ENCODE peak calls at places on chromosomes 16 and 17, in seven cellular contexts. T is tibial nerve, N is stomach, A is IMR-90, I is prostate gland, V is transverse colon, X is sigmoid colon. H is an unnamed sample.
A peak's percentile ranks its signal among the peaks of the same experiment; 100 is the strongest.

GRCh38 chr17:22514315-22514714 is 822.0 kb downstream of the KCNJ18 start:
- DNase-seq in T (no peak), N (no peak), A (no peak), I (no peak), V (no peak), X (no peak), H (no peak)

GRCh38 chr16:10578474-10579316 is 1.7 kb downstream of the EMP2 start:
- DNase-seq in T (no peak), N (peak; percentile 39), A (no peak), I (peak; percentile 56), V (peak; percentile 68), X (no peak), H (peak; percentile 26)

GRCh38 chr16:18945233-18945632 is 19.0 kb upstream of the SMG1 start:
- DNase-seq in T (no peak), N (no peak), A (no peak), I (no peak), V (no peak), X (no peak), H (no peak)

GRCh38 chr16:67884684-67885083 is at the start of gene NRN1L:
- DNase-seq in T (peak; percentile 89), N (peak; percentile 89), A (peak; percentile 89), I (peak; percentile 93), V (peak; percentile 83), X (peak; percentile 98), H (peak; percentile 96)

GRCh38 chr17:19958023-19958422 is 19.6 kb downstream of the AKAP10 start:
- DNase-seq in T (no peak), N (no peak), A (peak; percentile 96), I (no peak), V (no peak), X (no peak), H (no peak)

GRCh38 chr17:35740997-35741931 is 9.8 kb downstream of the RASL10B start:
- DNase-seq in T (no peak), N (no peak), A (no peak), I (no peak), V (no peak), X (peak; percentile 62), H (peak; percentile 38)

GRCh38 chr16:72645526-72645925 is 402.4 kb downstream of the ZFHX3 start:
- DNase-seq in T (no peak), N (no peak), A (no peak), I (no peak), V (no peak), X (no peak), H (no peak)

GRCh38 chr17:43211123-43211479 is 574 bp upstream of the TMEM106A start:
- DNase-seq in T (no peak), N (no peak), A (no peak), I (no peak), V (no peak), X (no peak), H (no peak)

GRCh38 chr17:8029121-8029520 is 9.7 kb upstream of the ALOX15B start:
- DNase-seq in T (no peak), N (no peak), A (peak; percentile 20), I (no peak), V (no peak), X (peak; percentile 10), H (no peak)

GRCh38 chr17:39980402-39981206 is at the start of gene PSMD3:
- DNase-seq in T (peak; percentile 98), N (peak; percentile 99), A (peak; percentile 100), I (peak; percentile 100), V (peak; percentile 99), X (peak; percentile 99), H (peak; percentile 99)
- TF ChIP-seq POLR2A in T (peak; percentile 89), N (no peak), A (peak; percentile 89), I (peak; percentile 87), V (peak; percentile 93), X (peak; percentile 90), H (peak; percentile 93)

GRCh38 chr17:32161506-32162365 is 19.4 kb downstream of the RHOT1 start:
- DNase-seq in T (no peak), N (no peak), A (peak; percentile 93), I (no peak), V (peak; percentile 13), X (no peak), H (no peak)
- H3K27ac ChIP-seq in T (no peak overlapping the region), N (no peak overlapping the region), A (peak overlapping the region; percentile 50), I (no peak overlapping the region), V (no peak overlapping the region), X (no peak overlapping the region), H (no peak overlapping the region)

GRCh38 chr16:82736161-82736697 is 109.5 kb downstream of the CDH13 start:
- DNase-seq in T (no peak), N (no peak), A (no peak), I (no peak), V (no peak), X (no peak), H (no peak)
- H3K4me3 ChIP-seq in T (no peak overlapping the region), N (no peak overlapping the region), A (no peak overlapping the region), I (no peak overlapping the region), V (no peak overlapping the region), X (no peak overlapping the region), H (no peak overlapping the region)

GRCh38 chr16:25080420-25081131 is 31.0 kb upstream of the LCMT1 start:
- DNase-seq in T (no peak), N (no peak), A (no peak), I (no peak), V (no peak), X (no peak), H (no peak)

GRCh38 chr16:25089346-25089745 is 22.2 kb upstream of the LCMT1 start:
- DNase-seq in T (no peak), N (no peak), A (no peak), I (no peak), V (peak; percentile 81), X (no peak), H (no peak)

GRCh38 chr16:25079637-25080375 is 31.7 kb upstream of the LCMT1 start:
- DNase-seq in T (no peak), N (no peak), A (no peak), I (no peak), V (no peak), X (no peak), H (no peak)

GRCh38 chr16:25081702-25082101 is 29.8 kb upstream of the LCMT1 start:
- DNase-seq in T (no peak), N (no peak), A (no peak), I (no peak), V (no peak), X (no peak), H (no peak)

DNA sequence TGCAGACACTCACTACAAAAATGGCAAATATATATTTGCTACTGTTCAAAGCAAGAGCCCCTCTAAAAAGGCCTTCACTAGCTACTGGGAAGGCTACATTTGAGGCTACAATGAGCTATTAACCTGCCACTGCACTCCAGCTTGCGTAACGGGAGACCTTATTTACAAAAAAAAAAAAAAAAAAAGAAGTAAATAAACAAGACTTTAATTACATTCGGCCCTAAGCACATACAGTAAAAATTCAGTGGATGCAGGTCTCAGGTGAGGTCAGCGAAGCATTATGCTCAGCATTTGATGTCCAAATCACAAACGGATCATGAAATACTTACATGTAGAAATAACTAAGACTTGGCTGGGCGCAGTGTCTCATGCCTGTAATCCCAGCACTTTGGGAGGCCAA is 26.7 kb upstream of the LCMT1 start:
- DNase-seq in T (no peak), N (no peak), A (no peak), I (no peak), V (no peak), X (no peak), H (no peak)
- TF ChIP-seq POLR2A in T (no peak), N (no peak), A (no peak), I (no peak), V (no peak), X (no peak), H (no peak)

GRCh38 chr17:48561894-48562810 is 16.0 kb downstream of the HOXB4 start:
- DNase-seq in T (no peak), N (no peak), A (peak; percentile 68), I (no peak), V (no peak), X (no peak), H (no peak)
- H3K27ac ChIP-seq in T (no peak overlapping the region), N (peak overlapping the region; percentile 95), A (peak overlapping the region; percentile 93), I (no peak overlapping the region), V (peak overlapping the region; percentile 94), X (peak overlapping the region; percentile 95), H (no peak overlapping the region)

DNA sequence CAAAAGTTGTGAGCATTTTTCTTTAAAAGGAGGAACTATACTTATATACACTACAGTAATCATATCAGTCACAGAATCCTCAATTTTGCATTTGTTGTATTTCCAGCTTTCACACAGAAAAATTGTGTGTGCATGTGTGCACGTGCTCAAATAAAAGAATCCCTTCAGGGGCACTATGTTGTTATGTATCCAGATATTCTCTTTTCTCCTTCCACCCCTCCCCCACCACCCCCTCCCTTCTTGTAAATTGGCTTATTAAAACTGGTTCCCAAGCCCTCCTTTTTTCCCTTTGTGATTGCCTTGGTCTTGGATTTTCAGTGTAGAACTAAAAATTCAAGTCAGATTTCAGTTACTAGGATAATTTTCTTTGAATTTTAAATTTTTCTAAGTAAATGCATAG is 86.4 kb downstream of the WNT3 start:
- DNase-seq in T (no peak), N (no peak), A (no peak), I (no peak), V (no peak), X (no peak), H (no peak)
- H3K4me3 ChIP-seq in T (no peak overlapping the region), N (no peak overlapping the region), A (no peak overlapping the region), I (no peak overlapping the region), V (no peak overlapping the region), X (no peak overlapping the region), H (no peak overlapping the region)

DNA sequence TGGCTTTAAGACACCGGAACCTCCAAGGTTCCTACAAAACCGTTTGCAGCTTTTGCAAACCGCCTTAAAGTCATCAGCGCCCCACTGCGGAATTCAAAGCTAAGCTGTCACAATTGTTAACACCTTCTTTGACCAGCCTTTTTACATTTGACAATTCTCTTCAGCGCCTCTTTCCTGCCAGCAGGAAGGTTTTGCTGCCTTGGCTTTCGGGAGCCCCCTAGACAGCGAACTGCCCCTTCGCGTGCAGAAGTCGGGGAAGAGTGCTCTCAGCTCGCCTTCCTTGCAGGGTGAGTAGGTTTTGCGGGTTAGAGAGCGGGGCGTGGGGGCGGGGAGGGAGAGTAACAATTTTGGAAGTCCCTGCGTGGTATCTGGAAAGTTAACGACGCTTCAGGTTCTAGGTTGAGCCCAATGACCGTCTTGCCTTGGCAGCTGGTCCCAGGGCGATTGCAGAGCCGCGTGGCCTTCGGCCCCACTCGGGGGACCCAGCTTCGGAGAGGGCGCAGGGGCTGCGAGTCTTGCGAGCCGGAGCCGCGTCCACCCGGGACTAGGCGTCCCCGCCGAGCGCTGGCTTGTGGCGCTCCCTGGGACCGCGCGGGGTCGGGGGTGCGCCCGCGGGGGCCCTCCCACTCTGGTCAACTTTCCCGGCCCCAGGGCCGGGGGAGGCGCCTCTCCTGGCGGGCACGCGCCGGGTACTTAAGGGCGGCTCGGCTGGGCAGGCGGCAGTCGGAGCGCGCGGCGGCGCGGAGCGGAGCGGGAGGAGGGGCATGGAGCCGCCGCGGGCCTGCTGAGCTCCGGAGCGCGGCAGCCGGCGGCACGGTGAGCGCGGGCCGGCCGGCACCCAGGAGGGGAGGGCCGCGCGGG is at the start of gene HAS3:
- DNase-seq in T (no peak), N (peak; percentile 65), A (peak; percentile 48), I (peak; percentile 52), V (peak; percentile 75), X (no peak), H (no peak)
- TF ChIP-seq POLR2A in T (no peak), N (no peak), A (peak; percentile 62), I (peak; percentile 56), V (no peak), X (no peak), H (no peak)

DNA sequence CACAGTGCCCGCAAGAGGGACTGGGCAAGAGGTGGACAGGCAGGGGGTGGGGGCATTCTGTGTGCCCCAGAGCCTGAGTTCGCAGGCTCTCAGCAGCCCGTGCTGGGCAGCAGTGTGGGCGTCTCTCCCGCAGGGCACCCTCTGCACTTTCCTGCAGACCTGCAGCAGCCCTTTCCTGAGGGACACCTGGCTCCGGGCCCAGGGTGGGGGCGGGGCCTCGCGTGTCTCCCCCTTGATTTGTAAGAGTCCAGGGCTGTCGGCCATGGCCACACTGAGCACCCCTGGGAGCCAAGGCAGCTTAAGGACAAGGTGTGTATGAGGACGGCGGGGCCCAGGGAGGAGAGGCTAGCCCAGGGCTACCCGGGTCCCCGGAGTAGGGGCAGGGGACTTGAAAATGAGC is 33.4 kb upstream of the SLC38A10 start:
- DNase-seq in T (no peak), N (no peak), A (no peak), I (no peak), V (no peak), X (no peak), H (peak; percentile 59)
- H3K27ac ChIP-seq in T (peak overlapping the region; percentile 72), N (peak overlapping the region; percentile 87), A (no peak overlapping the region), I (peak overlapping the region; percentile 60), V (peak overlapping the region; percentile 84), X (peak overlapping the region; percentile 82), H (peak overlapping the region; percentile 49)